ENCODE peak calls at places on chromosome 1, in four cellular contexts. Y is upper lobe of right lung, G is astrocyte of the cerebellum, H is ovary. D is an unnamed sample.

GRCh38 chr1:30414086-30414850 is 309.1 kb downstream of the MATN1 start:
- DNase-seq in H (peak), G (no peak), Y (peak), D (no peak)

GRCh38 chr1:147612366-147612765 is 58.0 kb downstream of the ACP6 start:
- DNase-seq in Y (no peak), G (no peak), H (no peak), D (no peak)

GRCh38 chr1:169118227-169118626 is 11.7 kb downstream of the ATP1B1 start:
- DNase-seq in G (no peak), H (no peak), Y (no peak), D (no peak)

GRCh38 chr1:64215576-64215975 is 12.2 kb downstream of the UBE2U start:
- DNase-seq in Y (no peak), H (no peak), G (no peak), D (no peak)

GRCh38 chr1:210292276-210292851 is 36.3 kb upstream of the HHAT start:
- DNase-seq in H (peak), G (no peak), Y (peak), D (no peak)

GRCh38 chr1:234980224-234980656 is 148.4 kb downstream of the TOMM20 start:
- DNase-seq in Y (no peak), H (no peak), G (no peak), D (no peak)

GRCh38 chr1:104264506-104264905 is 514.8 kb downstream of the AMY1C start:
- DNase-seq in H (no peak), G (no peak), Y (no peak), D (no peak)

GRCh38 chr1:171860696-171861095 is 19.4 kb downstream of the DNM3 start:
- DNase-seq in Y (no peak), G (no peak), H (no peak), D (no peak)

GRCh38 chr1:20099533-20099932 is 19.8 kb downstream of the PLA2G2D start:
- DNase-seq in H (no peak), Y (no peak), G (no peak), D (no peak)

GRCh38 chr1:204130178-204130577 is 21.7 kb downstream of the ETNK2 start:
- DNase-seq in Y (no peak), G (no peak), H (peak), D (no peak)

GRCh38 chr1:10421637-10422036 is 8.6 kb upstream of the CENPS start:
- DNase-seq in G (no peak), Y (no peak), H (no peak), D (no peak)

GRCh38 chr1:16927711-16928485 is 6.2 kb downstream of the CROCC start:
- DNase-seq in H (no peak), G (no peak), Y (no peak), D (no peak)

GRCh38 chr1:84735483-84735882 is 45.2 kb upstream of the SSX2IP start:
- DNase-seq in G (no peak), Y (no peak), H (no peak), D (no peak)

GRCh38 chr1:19656780-19657475 is 7.7 kb upstream of the HTR6 start:
- DNase-seq in Y (no peak), H (no peak), G (no peak), D (no peak)

GRCh38 chr1:110185181-110185580 is 24.9 kb upstream of the KCNC4 start:
- DNase-seq in G (no peak), H (no peak), Y (no peak), D (no peak)

GRCh38 chr1:160085686-160086089 is 4.3 kb downstream of the KCNJ9 start:
- DNase-seq in Y (peak), H (peak), G (peak), D (no peak)

GRCh38 chr1:100734716-100735115 is 15.2 kb downstream of the VCAM1 start:
- DNase-seq in G (peak), Y (no peak), H (no peak), D (no peak)

GRCh38 chr1:150762559-150762958 is 3.0 kb downstream of the CTSS start:
- DNase-seq in G (no peak), H (no peak), Y (no peak), D (no peak)

GRCh38 chr1:113538225-113538624 is 147.9 kb downstream of the MAGI3 start:
- DNase-seq in H (no peak), Y (no peak), G (no peak), D (no peak)

GRCh38 chr1:113533061-113533460 is 142.7 kb downstream of the MAGI3 start:
- DNase-seq in Y (no peak), G (no peak), H (no peak), D (no peak)

GRCh38 chr1:113536182-113536780 is 146.0 kb downstream of the MAGI3 start:
- DNase-seq in G (no peak), H (no peak), Y (no peak), D (no peak)

GRCh38 chr1:113534130-113534817 is 144.0 kb downstream of the MAGI3 start:
- DNase-seq in H (no peak), Y (no peak), G (no peak), D (peak)

GRCh38 chr1:113534875-113535274 is 144.6 kb downstream of the MAGI3 start:
- DNase-seq in Y (no peak), H (no peak), G (no peak), D (no peak)
- TF ChIP-seq CTCF in Y (no peak), H (no peak), G (no peak), D (no peak)

GRCh38 chr1:117735045-117735992 is 129.5 kb downstream of the TENT5C start:
- DNase-seq in G (peak), H (peak), Y (no peak), D (no peak)
- H3K4me3 ChIP-seq in G (no peak), H (peak), Y (peak), D (peak)

GRCh38 chr1:72282271-72282656 is at the start of gene NEGR1:
- DNase-seq in G (peak), H (peak), Y (peak), D (no peak)

GRCh38 chr1:72283204-72284083 is 1.1 kb upstream of the NEGR1 start:
- DNase-seq in G (peak), H (peak), Y (peak), D (no peak)

GRCh38 chr1:72281637-72282270 is 585 bp downstream of the NEGR1 start:
- DNase-seq in Y (no peak), H (peak), G (no peak), D (no peak)

GRCh38 chr1:72284084-72284397 is 1.7 kb upstream of the NEGR1 start:
- DNase-seq in H (no peak), Y (no peak), G (no peak), D (no peak)

GRCh38 chr1:72282690-72283203 is 408 bp upstream of the NEGR1 start:
- DNase-seq in H (peak), G (peak), Y (peak), D (no peak)
- TF ChIP-seq CTCF in H (no peak), G (no peak), Y (no peak), D (peak)

DNA sequence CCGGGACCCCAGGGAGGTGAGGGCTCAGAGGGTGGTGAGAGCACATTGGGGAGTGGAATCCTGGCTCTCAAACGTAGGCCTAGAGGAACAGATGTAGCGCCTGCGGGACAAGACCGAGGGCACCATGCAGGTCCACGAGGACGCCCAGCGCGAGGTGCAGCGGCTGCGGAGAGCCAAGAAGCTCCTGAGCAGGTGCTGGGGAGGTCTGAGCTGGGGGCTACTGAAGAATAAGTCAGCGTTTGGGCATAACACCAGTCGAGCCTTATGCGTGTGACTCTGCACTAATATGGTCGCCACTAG is 2.6 kb upstream of the NBPF3 start:
- DNase-seq in H (no peak), G (no peak), Y (no peak), D (no peak)
- H3K4me3 ChIP-seq in H (no peak), G (no peak), Y (no peak), D (no peak)

DNA sequence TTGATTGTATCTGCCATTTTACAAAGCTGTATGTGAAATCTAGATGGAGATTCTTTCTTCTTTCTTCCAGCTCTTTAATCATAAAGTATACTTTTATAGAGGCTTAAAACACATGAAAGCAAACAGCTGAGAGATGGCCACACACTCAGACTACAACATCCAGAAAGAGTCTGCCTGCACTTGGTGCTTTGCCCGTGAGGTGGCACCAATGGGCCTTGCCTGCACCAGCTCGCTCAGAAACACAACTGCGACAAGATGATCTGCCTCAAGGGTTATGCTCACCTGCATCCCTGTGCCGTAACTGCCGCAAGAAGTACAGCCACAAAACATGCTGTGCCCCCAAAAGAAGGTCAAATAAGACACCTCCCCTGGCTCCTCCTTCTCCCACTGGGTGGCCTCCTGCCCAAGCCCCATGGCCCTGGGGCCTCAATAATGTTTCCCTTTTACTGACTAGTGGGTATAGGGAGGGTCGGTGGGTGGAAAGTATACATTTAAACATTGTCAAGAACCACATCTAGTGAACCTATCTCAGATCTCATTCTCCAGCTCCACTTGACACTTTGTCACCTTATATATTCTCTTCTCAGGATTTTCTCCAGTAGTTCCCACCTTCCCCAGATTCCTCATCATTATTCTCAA is 66.7 kb upstream of the ANGPTL3 start:
- DNase-seq in H (no peak), Y (peak), G (peak), D (peak)
- TF ChIP-seq CTCF in H (no peak), Y (peak), G (peak), D (peak)

GRCh38 chr1:38000233-38000528 is 5.1 kb downstream of the FHL3 start:
- DNase-seq in Y (no peak), H (no peak), G (no peak), D (no peak)
- H3K4me3 ChIP-seq in Y (no peak), H (no peak), G (peak), D (peak)

GRCh38 chr1:34681481-34682451 is 73.1 kb upstream of the GJB5 start:
- DNase-seq in H (no peak), G (peak), Y (no peak), D (no peak)
- TF ChIP-seq CTCF in H (no peak), G (peak), Y (peak), D (peak)

GRCh38 chr1:78009276-78009675 is 4.5 kb downstream of the DNAJB4 start:
- DNase-seq in H (no peak), Y (no peak), G (no peak), D (no peak)

GRCh38 chr1:78007677-78008341 is 3.1 kb downstream of the DNAJB4 start:
- DNase-seq in Y (no peak), G (no peak), H (no peak), D (no peak)

GRCh38 chr1:78015148-78015547 is 10.4 kb downstream of the DNAJB4 start:
- DNase-seq in Y (no peak), G (no peak), H (no peak), D (no peak)

GRCh38 chr1:78009836-78010235 is 5.1 kb downstream of the DNAJB4 start:
- DNase-seq in H (no peak), Y (no peak), G (peak), D (no peak)

DNA sequence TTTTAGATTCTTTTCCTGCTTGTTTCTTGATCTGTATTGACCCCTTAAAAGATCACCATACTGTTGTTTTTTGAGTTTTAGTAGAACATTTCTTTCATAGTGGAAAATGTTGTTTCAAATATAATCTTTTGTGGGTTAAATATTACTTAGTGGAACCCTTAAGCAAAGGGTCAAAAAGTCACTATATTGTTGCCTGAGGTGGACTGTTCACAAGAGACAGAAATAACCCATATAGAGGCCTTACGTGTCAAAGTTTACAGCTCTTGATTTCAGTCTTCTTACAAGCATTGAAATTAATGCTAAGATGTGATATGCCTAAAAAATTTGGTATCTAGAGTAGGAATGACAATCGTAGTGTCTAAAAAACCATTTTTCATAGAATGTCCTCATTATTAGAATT is 6.3 kb downstream of the DNAJB4 start:
- DNase-seq in Y (no peak), H (no peak), G (no peak), D (no peak)
- H3K4me3 ChIP-seq in Y (no peak), H (no peak), G (no peak), D (no peak)

D was measured in AG04449.